ENCODE peak calls at places on chromosomes 6 and 20, in four cellular contexts. G is HEK293T; Q is stimulated activated CD8-positive, alpha-beta memory T cell treated with anti-CD3 and anti-CD28 coated beads, Interleukin-7, amount 100 ng/mL, for 1 hour; O is H9. B is an unnamed sample.

GRCh38 chr20:24962510-24962909 is 13.4 kb downstream of the CST7 start:
- DNase-seq in Q (no peak), O (peak), G (no peak), B (no peak)

GRCh38 chr20:40966516-40967185 is 62.0 kb upstream of the TOP1 start:
- DNase-seq in O (peak), Q (no peak), G (no peak), B (no peak)

GRCh38 chr6:39204646-39205244 is 24.5 kb downstream of the KCNK5 start:
- DNase-seq in Q (no peak), G (no peak), O (peak), B (no peak)

GRCh38 chr6:26304213-26305096 is 60.5 kb upstream of the BTN3A2 start:
- DNase-seq in O (no peak), G (no peak), Q (no peak), B (no peak)

GRCh38 chr6:51166914-51167313 is 348.2 kb downstream of the TFAP2B start:
- DNase-seq in O (no peak), G (no peak), Q (no peak), B (no peak)

GRCh38 chr20:63658749-63659187 is 656 bp downstream of the RTEL1 start:
- DNase-seq in O (no peak), G (peak), Q (no peak), B (no peak)

GRCh38 chr6:128095362-128095761 is 194.5 kb upstream of the THEMIS start:
- DNase-seq in G (no peak), Q (no peak), O (no peak), B (no peak)

GRCh38 chr6:33840064-33840926 is 36.5 kb upstream of the MLN start:
- DNase-seq in G (peak), Q (no peak), O (no peak), B (no peak)

GRCh38 chr20:8829232-8829631 is 239.7 kb upstream of the PLCB4 start:
- DNase-seq in O (no peak), G (no peak), Q (no peak), B (no peak)

GRCh38 chr20:25534845-25535244 is 50.5 kb downstream of the NINL start:
- DNase-seq in Q (no peak), G (no peak), O (no peak), B (no peak)

GRCh38 chr6:122059918-122060317 is 339.5 kb upstream of the HSF2 start:
- DNase-seq in O (no peak), G (no peak), Q (no peak), B (no peak)

GRCh38 chr6:49416195-49416594 is 46.9 kb downstream of the MMUT start:
- DNase-seq in Q (no peak), O (no peak), G (no peak), B (no peak)

GRCh38 chr20:63256954-63257353 is 2.7 kb upstream of the NKAIN4 start:
- DNase-seq in Q (no peak), G (no peak), O (no peak), B (no peak)

B was measured in activated naive CD4-positive, alpha-beta T cell.